ENCODE peak calls at places on chromosomes 12 and 14, in seven cellular contexts. C is HCT116, Y is A549, V is GM06990, F is mesothelial cell of epicardium, J is right atrium auricular region, I is hepatocyte. X is an unnamed sample.

GRCh38 chr14:24695265-24696241 is 61.6 kb upstream of the GZMB start:
- DNase-seq in F (no peak), J (no peak), V (peak; percentile 35), Y (no peak), C (no peak), I (no peak), X (no peak)

GRCh38 chr14:49770212-49770817 is 2.4 kb downstream of the KLHDC2 start:
- DNase-seq in V (no peak), F (no peak), Y (no peak), C (no peak), I (peak; percentile 71), J (no peak), X (no peak)

GRCh38 chr12:9244894-9245293 is 36.7 kb upstream of the PZP start:
- DNase-seq in J (no peak), F (no peak), I (no peak), V (peak; percentile 26), C (no peak), Y (no peak), X (no peak)

GRCh38 chr12:75979181-75979580 is 52.4 kb downstream of the PHLDA1 start:
- DNase-seq in C (no peak), J (no peak), Y (no peak), I (no peak), V (no peak), F (no peak), X (no peak)

GRCh38 chr12:117225179-117225578 is 34.9 kb upstream of the FBXO21 start:
- DNase-seq in Y (no peak), C (no peak), V (no peak), J (no peak), I (no peak), F (no peak), X (no peak)

GRCh38 chr14:93857500-93857899 is 69.2 kb upstream of the PRIMA1 start:
- DNase-seq in Y (no peak), V (no peak), I (peak; percentile 17), C (peak; percentile 3), F (no peak), J (no peak), X (no peak)

GRCh38 chr12:24814379-24815086 is 134.4 kb downstream of the BCAT1 start:
- DNase-seq in C (no peak), Y (no peak), V (peak; percentile 39), F (no peak), I (no peak), J (no peak), X (no peak)

GRCh38 chr12:20528208-20528607 is 159.9 kb downstream of the PDE3A start:
- DNase-seq in J (no peak), Y (peak; percentile 44), F (no peak), C (no peak), V (no peak), I (no peak), X (no peak)

GRCh38 chr14:89805501-89805900 is 149.0 kb downstream of the EFCAB11 start:
- DNase-seq in V (no peak), J (no peak), F (no peak), C (no peak), I (no peak), Y (no peak), X (no peak)

GRCh38 chr12:118980407-118981014 is 830 bp upstream of the SRRM4 start:
- DNase-seq in C (no peak), Y (no peak), V (no peak), J (no peak), F (no peak), I (no peak), X (no peak)

GRCh38 chr12:52837781-52838736 is 3.9 kb upstream of the KRT79 start:
- DNase-seq in F (no peak), I (no peak), C (no peak), V (no peak), J (no peak), Y (no peak), X (no peak)

GRCh38 chr12:108699955-108700563 is 31.3 kb downstream of the CORO1C start:
- DNase-seq in F (no peak), Y (no peak), V (no peak), C (no peak), I (no peak), J (no peak), X (no peak)

GRCh38 chr12:46490635-46491034 is 118.1 kb upstream of the SLC38A2 start:
- DNase-seq in C (no peak), V (no peak), F (no peak), Y (no peak), I (no peak), J (no peak), X (no peak)

GRCh38 chr12:232731-233614 is 19.0 kb upstream of the SLC6A12 start:
- DNase-seq in J (no peak), I (no peak), F (no peak), Y (no peak), C (no peak), V (no peak), X (no peak)

GRCh38 chr12:110199360-110200123 is 75.4 kb downstream of the IFT81 start:
- DNase-seq in Y (peak; percentile 15), V (peak; percentile 3), I (peak; percentile 33), C (no peak), F (no peak), J (no peak), X (no peak)

GRCh38 chr14:99177046-99177655 is 94.8 kb downstream of the BCL11B start:
- DNase-seq in C (no peak), Y (no peak), J (no peak), V (no peak), I (no peak), F (no peak), X (no peak)

GRCh38 chr12:26113194-26113654 is 11.6 kb downstream of the BHLHE41 start:
- DNase-seq in Y (no peak), C (no peak), I (no peak), J (no peak), V (no peak), F (no peak), X (no peak)

GRCh38 chr14:68794856-68795601 is 2.2 kb upstream of the ZFP36L1 start:
- DNase-seq in V (peak; percentile 64), I (peak; percentile 80), J (peak; percentile 69), C (no peak), F (no peak), Y (no peak), X (no peak)

GRCh38 chr12:46402861-46403731 is 30.5 kb upstream of the SLC38A2 start:
- DNase-seq in Y (no peak), V (no peak), F (no peak), I (no peak), J (no peak), C (no peak), X (no peak)

GRCh38 chr12:12684375-12685106 is 11.4 kb downstream of the GPR19 start:
- DNase-seq in C (no peak), I (peak; percentile 66), Y (no peak), F (no peak), V (no peak), J (no peak), X (no peak)

GRCh38 chr14:81562818-81563217 is 29.2 kb upstream of the SEL1L start:
- DNase-seq in I (no peak), F (no peak), Y (no peak), V (no peak), J (no peak), C (no peak), X (no peak)

GRCh38 chr14:81571437-81571836 is 37.8 kb upstream of the SEL1L start:
- DNase-seq in J (no peak), V (no peak), C (no peak), I (no peak), F (no peak), Y (no peak), X (no peak)

GRCh38 chr14:81561084-81561775 is 27.6 kb upstream of the SEL1L start:
- DNase-seq in F (no peak), J (no peak), C (no peak), V (no peak), Y (no peak), I (no peak), X (no peak)

DNA sequence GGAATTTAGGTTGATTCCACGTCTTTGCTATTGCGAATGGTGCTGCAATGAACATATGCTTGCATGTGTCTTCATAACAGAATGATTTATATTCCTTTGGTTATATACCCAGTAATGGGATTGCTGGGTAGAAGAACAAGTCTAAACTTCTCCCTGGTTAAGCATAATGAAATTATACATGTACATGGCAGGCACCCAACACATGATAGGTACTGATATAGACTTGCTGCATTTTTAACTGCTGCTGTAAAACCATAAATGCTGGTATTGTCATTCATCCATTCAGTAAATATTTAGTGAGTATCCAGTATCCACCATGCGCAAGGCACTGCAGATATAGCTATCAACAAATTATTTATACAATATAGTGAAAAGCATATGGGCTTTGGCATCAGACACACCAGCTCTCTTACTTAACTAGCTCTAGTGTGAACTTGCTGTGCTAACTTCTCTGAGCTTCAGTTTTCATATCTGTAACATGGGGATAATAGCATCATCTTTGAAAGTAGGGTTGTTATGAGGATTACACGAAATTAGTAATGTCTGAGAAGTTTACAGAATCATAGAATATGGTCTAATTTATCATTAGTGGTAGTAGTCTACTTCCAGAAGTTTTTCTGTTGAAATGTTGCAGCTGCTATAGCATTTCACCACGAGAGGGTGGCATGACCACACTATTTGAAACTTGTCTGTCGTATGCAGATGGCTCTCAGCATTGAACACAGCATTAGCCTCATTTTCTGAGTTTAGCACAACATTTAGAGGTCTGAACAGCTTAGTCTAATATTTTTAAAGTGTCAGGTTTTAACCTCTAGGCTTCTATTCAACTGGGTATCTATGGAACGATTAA is 32.0 kb upstream of the SEL1L start:
- DNase-seq in I (peak; percentile 65), J (no peak), C (peak; percentile 8), F (no peak), V (no peak), Y (peak; percentile 21), X (no peak)
- TF ChIP-seq CTCF in I (peak; percentile 79), J (peak; percentile 20), C (peak; percentile 47), F (peak; percentile 51), V (peak; percentile 65), Y (peak; percentile 50), X (peak; percentile 46)

DNA sequence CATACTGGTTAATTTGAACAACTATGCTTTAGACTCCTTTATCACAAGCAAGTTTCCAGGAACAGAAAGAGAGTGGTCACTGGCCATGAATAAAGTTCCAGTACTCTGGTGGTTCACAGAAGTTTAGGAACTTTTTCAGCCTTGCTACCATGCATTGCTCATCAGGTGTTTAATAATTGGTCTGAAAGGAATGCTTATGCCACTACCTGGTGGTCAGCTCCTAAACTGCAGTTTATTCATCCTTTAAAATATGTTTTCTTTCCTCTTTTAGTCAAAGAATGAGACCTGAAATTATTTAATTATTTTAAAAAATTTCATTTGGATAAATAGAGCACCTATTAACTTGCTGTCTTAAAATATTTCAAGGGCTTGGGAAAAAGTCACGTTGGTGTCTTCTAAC is 260.1 kb upstream of the OR4E1 start:
- DNase-seq in Y (no peak), J (no peak), V (no peak), F (no peak), C (no peak), I (peak; percentile 19), X (no peak)
- TF ChIP-seq CTCF in Y (peak; percentile 21), J (no peak), V (no peak), F (peak; percentile 55), C (peak; percentile 30), I (peak; percentile 31), X (no peak)

GRCh38 chr14:92382677-92383076 is 59.7 kb downstream of the SLC24A4 start:
- DNase-seq in J (no peak), C (no peak), Y (peak; percentile 66), I (no peak), F (no peak), V (no peak), X (no peak)
- TF ChIP-seq CTCF in J (no peak), C (peak; percentile 74), Y (peak; percentile 48), I (peak; percentile 21), F (no peak), V (peak; percentile 37), X (peak; percentile 38)

DNA sequence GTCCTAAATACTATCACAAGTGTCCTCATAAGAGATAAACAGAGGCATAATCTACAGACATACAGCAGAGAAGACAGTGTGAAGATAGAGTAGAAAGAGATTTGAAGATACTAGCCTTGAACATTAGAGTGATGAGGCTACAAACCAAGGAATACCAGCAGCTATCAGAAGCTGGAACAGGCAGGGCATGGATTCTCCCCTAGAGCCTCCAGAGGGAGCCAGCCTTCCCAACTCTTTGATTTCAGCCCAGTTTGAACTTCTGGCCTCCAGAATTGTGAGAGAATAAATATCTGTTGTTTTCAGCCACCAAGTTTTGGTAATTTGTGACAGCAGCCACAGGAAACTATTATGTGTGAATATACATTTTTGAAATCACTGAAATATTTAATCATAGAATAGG is 47.2 kb downstream of the CCDC91 start:
- DNase-seq in Y (no peak), C (no peak), I (no peak), F (no peak), J (no peak), V (no peak), X (no peak)
- TF ChIP-seq CTCF in Y (no peak), C (peak; percentile 46), I (peak; percentile 6), F (no peak), J (no peak), V (no peak), X (peak; percentile 19)